ENCODE peak calls at places on chromosome 19, in four cellular contexts. G, Q, C and O are unnamed samples.

GRCh38 chr19:5593963-5594255 is 26.2 kb upstream of the TINCR start:
- DNase-seq in Q (no peak), G (no peak), C (no peak), O (no peak)

GRCh38 chr19:43479961-43480561 is 14.7 kb upstream of the LYPD3 start:
- DNase-seq in C (no peak), G (no peak), Q (no peak), O (no peak)

GRCh38 chr19:14507704-14508246 is 10.4 kb downstream of the DNAJB1 start:
- DNase-seq in C (no peak), Q (no peak), G (no peak), O (no peak)

GRCh38 chr19:40006273-40006691 is 9.4 kb downstream of the ZNF546 start:
- DNase-seq in G (no peak), Q (no peak), C (no peak), O (peak; percentile 89)

GRCh38 chr19:8481191-8481590 is 21.2 kb downstream of the PRAM1 start:
- DNase-seq in C (no peak), G (no peak), Q (no peak), O (no peak)

GRCh38 chr19:42343344-42344110 is 18.1 kb downstream of the MEGF8 start:
- DNase-seq in Q (no peak), C (no peak), G (peak; percentile 84), O (no peak)

GRCh38 chr19:29446331-29446730 is 79.5 kb upstream of the VSTM2B start:
- DNase-seq in G (no peak), C (no peak), Q (no peak), O (no peak)

GRCh38 chr19:51647318-51647717 is 693 bp upstream of the SIGLEC14 start:
- DNase-seq in Q (no peak), C (no peak), G (no peak), O (no peak)

GRCh38 chr19:29014857-29015436 is 198.0 kb downstream of the UQCRFS1 start:
- DNase-seq in C (no peak), Q (no peak), G (peak; percentile 22), O (no peak)

GRCh38 chr19:10961763-10962536 is 1.1 kb downstream of the SMARCA4 start:
- DNase-seq in Q (no peak), G (no peak), C (no peak), O (peak; percentile 23)

GRCh38 chr19:35870798-35871197 is 2.4 kb downstream of the APLP1 start:
- DNase-seq in C (no peak), Q (no peak), G (peak; percentile 67), O (no peak)

GRCh38 chr19:54209748-54210494 is 9.3 kb downstream of the RPS9 start:
- DNase-seq in Q (peak; percentile 83), C (peak; percentile 70), G (no peak), O (peak; percentile 98)

GRCh38 chr19:2888739-2889224 is 11.9 kb upstream of the ZNF57 start:
- DNase-seq in Q (no peak), G (peak; percentile 64), C (no peak), O (no peak)

GRCh38 chr19:35975608-35976214 is 19.3 kb upstream of the SDHAF1 start:
- DNase-seq in G (peak; percentile 80), C (no peak), Q (no peak), O (peak; percentile 9)

GRCh38 chr19:32875428-32875827 is 5.9 kb upstream of the SLC7A9 start:
- DNase-seq in C (no peak), Q (no peak), G (peak; percentile 34), O (no peak)

GRCh38 chr19:2334986-2335846 is 6.7 kb downstream of the SPPL2B start:
- DNase-seq in G (no peak), Q (no peak), C (no peak), O (no peak)

GRCh38 chr19:17304386-17305047 is 1.2 kb upstream of the MRPL34 start:
- DNase-seq in Q (peak; percentile 29), C (no peak), G (no peak), O (no peak)

GRCh38 chr19:17305211-17305516 is 508 bp upstream of the MRPL34 start:
- DNase-seq in Q (no peak), C (no peak), G (no peak), O (no peak)

GRCh38 chr19:17302391-17303166 is 646 bp downstream of the ABHD8 start:
- DNase-seq in Q (peak; percentile 42), G (peak; percentile 72), C (no peak), O (no peak)

GRCh38 chr19:17303940-17304267 is 679 bp upstream of the ABHD8 start:
- DNase-seq in C (no peak), G (no peak), Q (peak; percentile 26), O (no peak)

GRCh38 chr19:17303167-17303939 is at the start of gene ABHD8:
- DNase-seq in Q (peak; percentile 96), C (peak; percentile 97), G (peak; percentile 99), O (peak; percentile 95)
- TF ChIP-seq CTCF in Q (peak; percentile 89), C (peak; percentile 44), G (peak; percentile 34), O (peak; percentile 37)

DNA sequence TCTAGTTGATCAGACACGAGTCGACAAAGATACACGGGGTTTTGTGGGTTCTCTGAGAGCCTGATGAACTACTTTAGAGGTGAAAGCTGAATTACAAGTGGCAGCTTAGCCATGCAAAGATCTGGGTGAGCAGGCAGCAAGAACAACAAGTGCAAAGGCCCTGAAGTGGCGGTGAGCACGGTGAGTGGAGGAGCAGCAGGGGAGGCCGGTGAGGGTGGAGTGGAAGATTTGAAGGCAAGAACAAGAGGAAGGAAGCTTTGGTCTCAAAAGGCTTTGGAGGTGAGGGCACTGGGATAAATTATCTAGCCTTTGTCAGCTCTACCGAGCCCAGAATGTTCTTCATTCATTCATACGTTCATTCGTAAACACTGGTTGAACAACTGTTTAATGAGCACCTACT is 1.4 kb downstream of the ZNF865 start:
- DNase-seq in G (no peak), C (no peak), Q (no peak), O (no peak)
- H3K4me3 ChIP-seq in G (peak overlapping the region; percentile 84), C (no peak overlapping the region), Q (no peak overlapping the region), O (peak overlapping the region; percentile 93)

GRCh38 chr19:20513179-20513934 is 52.2 kb downstream of the ZNF737 start:
- DNase-seq in Q (no peak), G (peak; percentile 8), C (no peak), O (no peak)
- TF ChIP-seq CTCF in Q (peak; percentile 7), G (peak; percentile 50), C (no peak), O (no peak)

GRCh38 chr19:4584670-4585460 is 25.4 kb upstream of the SEMA6B start:
- DNase-seq in G (peak; percentile 74), Q (no peak), C (peak; percentile 69), O (no peak)
- H3K4me3 ChIP-seq in G (peak overlapping the region; percentile 87), Q (peak overlapping the region; percentile 4), C (peak overlapping the region; percentile 49), O (peak overlapping the region; percentile 37)

GRCh38 chr19:16316506-16316882 is 8.1 kb upstream of the KLF2 start:
- DNase-seq in G (no peak), Q (no peak), C (no peak), O (no peak)
- TF ChIP-seq CTCF in G (no peak), Q (no peak), C (no peak), O (no peak)

GRCh38 chr19:17159466-17160393 is 55.4 kb upstream of the USE1 start:
- DNase-seq in C (no peak), Q (no peak), G (peak; percentile 92), O (no peak)
- H3K4me3 ChIP-seq in C (no peak overlapping the region), Q (no peak overlapping the region), G (no peak overlapping the region), O (no peak overlapping the region)

GRCh38 chr19:34253711-34254551 is 423 bp upstream of the GARRE1 start:
- DNase-seq in C (no peak), G (peak; percentile 96), Q (peak; percentile 82), O (peak; percentile 66)
- TF ChIP-seq CTCF in C (no peak), G (peak; percentile 21), Q (no peak), O (no peak)

DNA sequence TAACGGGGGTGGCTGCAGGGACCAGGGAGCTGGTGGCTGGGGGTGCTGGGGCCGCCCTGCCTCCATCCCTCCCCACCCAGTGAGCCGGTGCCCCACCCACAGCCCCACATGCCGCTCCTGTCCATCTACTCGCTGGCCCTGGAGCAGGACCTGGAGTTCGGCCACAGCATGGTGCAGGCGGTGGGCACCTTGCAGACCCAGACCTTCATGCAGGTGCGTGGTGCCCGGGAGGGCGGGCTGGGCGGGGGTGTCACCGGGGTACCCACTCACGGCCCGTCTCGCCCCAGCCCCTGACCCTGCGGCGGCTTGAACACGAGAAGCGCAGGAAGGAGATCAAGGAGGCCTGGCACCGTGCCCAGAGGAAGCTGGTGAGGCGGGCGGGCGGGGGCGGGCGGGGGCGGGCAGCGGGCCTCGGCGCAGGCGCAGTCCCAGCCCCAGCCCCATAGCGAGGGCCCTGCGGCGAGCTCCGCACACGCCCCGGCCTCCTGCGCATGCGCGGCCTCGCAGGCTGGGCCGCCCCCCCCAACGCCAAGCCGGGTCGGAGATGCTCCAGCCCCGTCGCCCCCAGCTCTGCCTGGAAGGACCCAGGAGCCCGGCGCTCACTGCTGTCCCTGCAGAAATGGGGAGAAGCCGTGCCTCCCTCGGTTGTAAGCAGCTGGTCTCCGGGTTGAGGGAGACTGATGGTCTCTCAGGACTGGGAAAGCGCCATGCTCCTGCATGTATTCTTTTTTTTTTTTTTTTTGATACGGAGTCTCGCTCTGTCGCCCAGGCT is 7.7 kb downstream of the ARHGAP45 start:
- DNase-seq in Q (peak; percentile 71), G (no peak), C (peak; percentile 95), O (no peak)
- H3K4me3 ChIP-seq in Q (no peak overlapping the region), G (no peak overlapping the region), C (peak overlapping the region; percentile 65), O (no peak overlapping the region)

GRCh38 chr19:50460161-50460765 is 16.0 kb upstream of the EMC10 start:
- DNase-seq in G (peak; percentile 25), Q (no peak), C (no peak), O (peak; percentile 43)
- TF ChIP-seq CTCF in G (peak; percentile 44), Q (no peak), C (no peak), O (no peak)

GRCh38 chr19:48645652-48646191 is at the start of gene CA11:
- DNase-seq in Q (no peak), C (peak; percentile 24), G (peak; percentile 68), O (no peak)

GRCh38 chr19:48648134-48648533 is 2.1 kb upstream of the CA11 start:
- DNase-seq in Q (no peak), C (no peak), G (no peak), O (no peak)

GRCh38 chr19:48644839-48645651 is 942 bp downstream of the CA11 start:
- DNase-seq in C (peak; percentile 80), Q (peak; percentile 89), G (peak; percentile 92), O (peak; percentile 74)

GRCh38 chr19:48646192-48646911 is 365 bp upstream of the CA11 start:
- DNase-seq in G (peak; percentile 99), C (peak; percentile 94), Q (peak; percentile 92), O (peak; percentile 80)

GRCh38 chr19:48646912-48647216 is 877 bp upstream of the CA11 start:
- DNase-seq in Q (no peak), C (no peak), G (no peak), O (no peak)
- H3K4me3 ChIP-seq in Q (no peak overlapping the region), C (no peak overlapping the region), G (peak overlapping the region; percentile 34), O (no peak overlapping the region)